ENCODE peak calls at places on chromosomes 6 and 20, in four cellular contexts. E is suprapubic skin, Q is hepatocyte, P is Peyer's patch. J is an unnamed sample.

GRCh38 chr6:107214655-107215054 is 99.3 kb upstream of the BEND3 start:
- DNase-seq in E (no peak), Q (no peak), P (no peak), J (no peak)

GRCh38 chr6:90753820-90754604 is 167.1 kb upstream of the MAP3K7 start:
- DNase-seq in E (no peak), Q (peak), P (no peak), J (no peak)

GRCh38 chr20:25136643-25137559 is 55.0 kb upstream of the VSX1 start:
- DNase-seq in E (no peak), Q (peak), P (no peak), J (peak)

GRCh38 chr20:48823960-48824497 is 3.8 kb downstream of the PREX1 start:
- DNase-seq in E (no peak), Q (no peak), P (no peak), J (peak)

GRCh38 chr20:35311409-35311808 is 19.2 kb upstream of the FAM83C start:
- DNase-seq in E (no peak), Q (no peak), P (no peak), J (no peak)

GRCh38 chr6:122622404-122622938 is 12.3 kb downstream of the PKIB start:
- DNase-seq in E (no peak), Q (peak), P (no peak), J (no peak)

GRCh38 chr6:53544050-53544499 is 826 bp downstream of the GCLC start:
- DNase-seq in E (no peak), Q (peak), P (no peak), J (peak)

GRCh38 chr6:87971605-87972262 is 75.9 kb upstream of the SPACA1 start:
- DNase-seq in E (no peak), Q (peak), P (no peak), J (no peak)

GRCh38 chr6:168778201-168778600 is 337.2 kb downstream of the SMOC2 start:
- DNase-seq in E (no peak), Q (peak), P (no peak), J (no peak)

GRCh38 chr20:44586289-44586911 is 4.0 kb downstream of the PKIG start:
- DNase-seq in E (no peak), Q (no peak), P (peak), J (no peak)

GRCh38 chr6:157838718-157839430 is 15.8 kb downstream of the SNX9 start:
- DNase-seq in E (no peak), Q (no peak), P (no peak), J (no peak)

GRCh38 chr6:77231438-77232305 is 231.6 kb downstream of the HTR1B start:
- DNase-seq in E (no peak), Q (no peak), P (no peak), J (no peak)

GRCh38 chr6:24307881-24308280 is 50.0 kb downstream of the DCDC2 start:
- DNase-seq in E (no peak), Q (no peak), P (no peak), J (no peak)

GRCh38 chr20:16953858-16954257 is 205.7 kb downstream of the OTOR start:
- DNase-seq in E (no peak), Q (no peak), P (no peak), J (no peak)

GRCh38 chr20:43925215-43925614 is 10.6 kb downstream of the TOX2 start:
- DNase-seq in E (no peak), Q (no peak), P (peak), J (no peak)

GRCh38 chr6:153503810-153504209 is 372.7 kb upstream of the RGS17 start:
- DNase-seq in E (no peak), Q (no peak), P (no peak), J (no peak)
- TF ChIP-seq CTCF in E (no peak), Q (no peak), P (no peak), J (no peak)

DNA sequence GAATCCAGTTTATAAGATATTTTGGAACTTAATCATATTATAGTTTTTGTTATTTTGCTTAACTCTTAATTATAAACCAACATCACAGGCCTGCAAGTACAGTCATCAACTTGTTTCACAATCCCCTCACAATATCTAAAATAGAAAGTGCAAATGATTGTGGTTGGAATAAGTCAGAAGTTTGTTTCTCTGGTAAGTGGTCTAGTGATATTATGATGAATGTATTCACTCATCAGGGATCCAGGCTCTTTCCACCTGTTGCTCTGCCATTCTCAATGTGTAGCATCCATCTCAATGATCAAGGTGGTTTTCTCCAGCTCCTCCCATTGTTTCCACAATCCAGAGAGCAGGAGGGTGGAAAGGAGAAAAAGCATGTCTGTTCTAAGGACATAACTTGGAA is 54.2 kb downstream of the OPN5 start:
- DNase-seq in E (no peak), Q (no peak), P (no peak), J (no peak)
- H3K27ac ChIP-seq in E (no peak), Q (no peak), P (no peak), J (no peak)

GRCh38 chr20:51869002-51869401 is 66.7 kb upstream of the SALL4 start:
- DNase-seq in E (no peak), Q (no peak), P (no peak), J (no peak)

GRCh38 chr20:51876511-51876910 is 74.2 kb upstream of the SALL4 start:
- DNase-seq in E (no peak), Q (no peak), P (no peak), J (no peak)

DNA sequence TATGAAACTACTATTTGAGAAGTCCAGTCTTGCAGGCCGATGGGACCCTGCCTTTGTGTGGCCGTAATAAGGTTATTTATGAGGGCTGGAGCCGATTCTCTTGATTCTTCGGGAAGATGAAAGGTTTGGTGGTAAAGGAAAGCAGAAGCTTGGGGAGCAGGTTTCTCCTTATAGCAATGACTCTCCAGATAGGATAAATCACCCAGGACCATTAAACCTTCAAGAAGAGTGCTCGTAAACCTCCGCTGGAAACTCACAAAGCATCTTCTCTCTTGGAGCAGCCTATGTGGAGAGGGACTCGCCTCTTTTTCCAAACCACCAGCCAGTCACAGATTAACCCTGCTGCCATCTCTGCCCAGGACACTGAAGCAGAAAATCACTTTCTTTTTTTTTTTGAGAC is 69.6 kb upstream of the SALL4 start:
- DNase-seq in E (no peak), Q (peak), P (no peak), J (no peak)
- TF ChIP-seq CTCF in E (no peak), Q (no peak), P (no peak), J (no peak)

GRCh38 chr6:83126807-83127206 is 59.3 kb downstream of the DOP1A start:
- DNase-seq in E (no peak), Q (no peak), P (no peak), J (no peak)
- H3K27ac ChIP-seq in E (no peak), Q (no peak), P (no peak), J (no peak)

GRCh38 chr6:11043961-11044711 is at the start of gene ELOVL2:
- DNase-seq in E (no peak), Q (peak), P (no peak), J (peak)
- TF ChIP-seq CTCF in E (peak), Q (peak), P (no peak), J (peak)

GRCh38 chr6:111600588-111601440 is 4.9 kb downstream of the TRAF3IP2 start:
- DNase-seq in E (no peak), Q (no peak), P (no peak), J (no peak)
- H3K27ac ChIP-seq in E (peak), Q (peak), P (peak), J (no peak)

DNA sequence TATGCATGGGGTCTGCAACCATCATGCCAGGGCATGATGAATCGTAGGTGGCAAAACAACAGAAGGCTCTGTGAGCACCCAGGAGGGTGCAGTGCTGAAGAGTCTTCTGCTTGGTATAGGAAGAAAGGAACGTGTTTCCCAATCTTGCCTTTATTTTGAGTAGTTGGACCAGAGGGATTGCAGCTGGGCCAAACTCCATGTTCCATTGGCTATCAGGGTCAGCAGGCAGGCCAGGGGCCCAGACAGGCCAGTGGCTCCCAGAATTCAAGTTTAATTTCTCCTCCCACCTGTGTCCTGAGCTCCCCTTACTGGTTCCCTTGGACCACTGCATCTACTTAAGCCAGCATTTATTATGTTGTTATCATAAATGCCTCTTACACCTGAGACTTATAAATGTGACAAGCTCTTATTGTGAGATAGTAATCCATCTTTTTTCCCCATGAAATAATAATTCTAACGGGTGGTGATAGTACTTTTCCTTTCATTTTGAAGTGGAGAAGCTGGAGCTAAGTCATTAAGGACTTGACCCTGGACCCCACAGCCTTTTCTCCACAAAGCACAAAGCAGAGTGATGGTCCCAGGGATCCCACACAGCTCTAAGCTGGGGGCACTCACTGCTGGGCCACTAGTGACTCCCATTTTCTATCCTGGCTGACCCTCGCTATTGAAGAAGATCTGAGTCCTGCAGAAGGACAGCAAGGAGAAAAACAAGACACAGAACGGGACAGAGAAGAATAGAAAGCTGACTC is 809 bp upstream of the TRIM38 start:
- DNase-seq in E (no peak), Q (no peak), P (no peak), J (no peak)
- TF ChIP-seq CTCF in E (no peak), Q (no peak), P (no peak), J (no peak)

GRCh38 chr6:15595461-15596173 is 67.2 kb downstream of the DTNBP1 start:
- DNase-seq in E (no peak), Q (no peak), P (no peak), J (no peak)

GRCh38 chr6:15593798-15594197 is 69.0 kb downstream of the DTNBP1 start:
- DNase-seq in E (no peak), Q (no peak), P (no peak), J (no peak)

GRCh38 chr6:15598273-15598778 is 64.5 kb downstream of the DTNBP1 start:
- DNase-seq in E (no peak), Q (no peak), P (no peak), J (no peak)

GRCh38 chr6:15594512-15595241 is 68.2 kb downstream of the DTNBP1 start:
- DNase-seq in E (no peak), Q (no peak), P (no peak), J (no peak)

DNA sequence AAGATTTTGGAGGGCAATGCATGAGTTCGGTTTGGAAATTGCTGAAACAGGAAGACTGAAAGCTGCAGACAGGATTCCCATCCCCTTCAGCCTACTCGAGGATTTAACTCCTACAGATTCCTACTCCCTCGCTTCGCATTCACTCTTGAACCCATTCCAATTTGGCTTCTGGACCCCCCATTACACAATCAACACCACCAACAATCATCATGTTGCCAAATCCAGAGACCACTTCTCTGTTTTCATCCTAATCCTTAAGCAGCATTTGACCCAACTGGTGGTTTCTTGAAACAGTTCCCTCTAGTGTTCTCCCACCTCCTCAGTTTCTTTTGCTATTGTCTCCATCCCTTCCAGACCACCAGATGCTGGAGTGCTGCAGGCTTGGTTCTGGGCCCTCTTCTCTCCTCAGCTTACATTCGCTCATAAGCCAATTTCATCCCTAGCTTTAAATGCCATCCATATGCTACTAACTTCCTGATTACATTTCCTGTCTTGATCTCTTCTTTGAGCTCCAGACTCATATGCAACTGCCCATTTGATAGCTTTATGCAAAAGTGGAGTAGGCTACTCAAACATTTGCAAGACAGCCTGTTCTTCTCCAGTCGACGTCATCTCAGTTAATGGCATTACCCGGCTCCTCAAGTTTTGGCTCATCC is 66.5 kb downstream of the DTNBP1 start:
- DNase-seq in E (no peak), Q (no peak), P (no peak), J (no peak)
- H3K27ac ChIP-seq in E (no peak), Q (no peak), P (no peak), J (no peak)

DNA sequence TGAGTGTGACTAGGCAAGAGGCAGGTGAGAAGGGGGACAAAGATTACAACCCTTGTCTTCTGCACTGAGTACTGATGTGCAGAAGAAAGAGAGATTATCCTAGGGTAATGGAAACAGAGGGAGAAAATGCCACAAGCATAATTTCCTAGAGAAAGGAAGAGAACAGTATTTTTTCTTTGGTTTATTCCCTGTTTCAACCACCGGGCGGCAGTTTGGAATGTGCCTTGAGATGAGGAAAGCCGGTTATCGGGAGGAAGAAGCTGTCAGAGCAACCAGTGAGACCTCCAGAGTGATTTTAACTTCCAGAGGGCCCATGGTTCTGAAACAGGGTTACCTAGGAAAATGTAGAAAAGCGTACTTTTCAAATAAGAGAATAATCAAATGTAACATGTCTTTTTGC is 121.4 kb downstream of the REV3L start:
- DNase-seq in E (no peak), Q (peak), P (peak), J (peak)
- TF ChIP-seq CTCF in E (no peak), Q (peak), P (peak), J (peak)

DNA sequence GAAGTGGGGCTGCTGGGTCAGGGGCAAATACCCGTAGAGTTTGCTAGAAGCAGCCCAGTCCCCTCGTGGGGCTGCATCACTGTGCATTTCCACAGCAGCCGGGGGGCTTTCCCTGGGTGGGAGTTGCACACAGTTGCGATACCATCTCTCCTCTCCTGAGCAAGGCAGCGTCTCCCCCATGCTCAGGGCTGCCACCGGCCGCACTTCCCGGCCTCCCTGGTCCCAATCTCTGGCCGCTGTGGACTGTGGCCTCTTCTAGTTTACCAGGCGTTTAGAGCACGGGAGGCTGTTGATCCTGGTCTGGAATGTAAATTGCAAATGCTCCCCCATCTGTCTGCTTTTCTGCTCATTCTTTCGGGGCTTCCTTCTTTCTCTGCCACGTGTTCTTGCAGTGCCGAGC is 31.1 kb downstream of the OSBPL2 start:
- DNase-seq in E (no peak), Q (no peak), P (no peak), J (no peak)
- H3K27ac ChIP-seq in E (no peak), Q (no peak), P (no peak), J (no peak)

J was measured in RWPE1.